ENCODE peak calls at places on chromosomes 5 and 9, in seven cellular contexts. M, K, G, Z, L, R and O are unnamed samples.

GRCh38 chr9:88751781-88752180 is 216.8 kb downstream of the NXNL2 start:
- DNase-seq in G (no peak), K (no peak), L (no peak), M (no peak), Z (no peak), R (no peak), O (no peak)

GRCh38 chr5:154477382-154478223 is 424 bp downstream of the HAND1 start:
- DNase-seq in M (no peak), R (no peak), Z (no peak), G (no peak), L (no peak), K (no peak), O (no peak)

GRCh38 chr5:176860381-176860780 is 38.8 kb downstream of the HK3 start:
- DNase-seq in G (no peak), L (no peak), M (no peak), K (no peak), Z (no peak), R (no peak), O (no peak)

GRCh38 chr9:36041491-36041890 is 4.8 kb downstream of the RECK start:
- DNase-seq in G (no peak), Z (no peak), M (no peak), K (no peak), R (no peak), L (no peak), O (no peak)

GRCh38 chr5:168328804-168329203 is 37.4 kb downstream of the WWC1 start:
- DNase-seq in L (no peak), G (no peak), K (no peak), R (no peak), M (peak), Z (peak), O (no peak)

GRCh38 chr5:373710-374602 is 52.4 kb downstream of the AHRR start:
- DNase-seq in Z (peak), G (peak), L (peak), K (no peak), M (peak), R (peak), O (no peak)

GRCh38 chr5:174951151-174951780 is 226.9 kb downstream of the MSX2 start:
- DNase-seq in M (peak), K (no peak), Z (peak), G (peak), R (peak), L (peak), O (peak)

GRCh38 chr5:97979740-97980139 is 793.7 kb upstream of the RGMB start:
- DNase-seq in K (peak), L (no peak), R (peak), M (peak), G (peak), Z (no peak), O (no peak)

GRCh38 chr9:133353548-133353947 is 2.7 kb downstream of the SURF1 start:
- DNase-seq in Z (no peak), R (no peak), L (no peak), M (no peak), K (no peak), G (no peak), O (no peak)

GRCh38 chr5:58231041-58231440 is 228.8 kb downstream of the PLK2 start:
- DNase-seq in K (no peak), L (peak), M (no peak), R (no peak), G (no peak), Z (no peak), O (no peak)

GRCh38 chr5:97044057-97044456 is 98.4 kb downstream of the LIX1 start:
- DNase-seq in G (peak), R (no peak), K (peak), L (peak), Z (peak), M (peak), O (no peak)

GRCh38 chr9:108083160-108083559 is 593.6 kb upstream of the KLF4 start:
- DNase-seq in K (no peak), R (no peak), L (no peak), G (no peak), M (no peak), Z (no peak), O (no peak)

GRCh38 chr9:116002624-116003023 is 151.0 kb upstream of the PAPPA start:
- DNase-seq in G (peak), L (peak), R (peak), M (peak), Z (no peak), K (no peak), O (no peak)

GRCh38 chr5:158174918-158175663 is 316.1 kb upstream of the CLINT1 start:
- DNase-seq in K (peak), R (peak), L (peak), M (peak), Z (peak), G (peak), O (peak)

GRCh38 chr5:145908206-145908945 is 28.0 kb upstream of the SH3RF2 start:
- DNase-seq in M (no peak), R (no peak), K (no peak), G (no peak), Z (no peak), L (peak), O (no peak)

GRCh38 chr5:113574417-113574816 is 60.9 kb downstream of the YTHDC2 start:
- DNase-seq in R (peak), K (no peak), Z (no peak), M (peak), G (peak), L (peak), O (no peak)

GRCh38 chr5:139637438-139638089 is 10.6 kb upstream of the CXXC5 start:
- DNase-seq in R (peak), Z (peak), G (peak), K (peak), L (peak), M (peak), O (peak)

GRCh38 chr5:96920956-96921355 is 14.9 kb upstream of the LNPEP start:
- DNase-seq in R (no peak), M (no peak), G (no peak), L (no peak), Z (no peak), K (no peak), O (no peak)

GRCh38 chr9:75624984-75625383 is 265.5 kb upstream of the PCSK5 start:
- DNase-seq in L (no peak), R (no peak), G (no peak), K (no peak), Z (peak), M (no peak), O (no peak)

GRCh38 chr9:94728719-94729118 is 2.2 kb downstream of the AOPEP start:
- DNase-seq in L (no peak), G (no peak), Z (no peak), M (no peak), R (no peak), K (no peak), O (no peak)

GRCh38 chr9:34637356-34638137 is at the start of gene SIGMAR1:
- DNase-seq in Z (peak), G (peak), L (peak), R (peak), M (peak), K (peak), O (peak)

GRCh38 chr9:9973062-9973461 is 639.7 kb downstream of the PTPRD start:
- DNase-seq in R (no peak), M (no peak), G (no peak), Z (no peak), L (no peak), K (no peak), O (no peak)

GRCh38 chr5:134846641-134846960 is 833 bp downstream of the C5orf24 start:
- DNase-seq in K (no peak), R (peak), M (no peak), Z (no peak), G (peak), L (peak), O (no peak)

GRCh38 chr9:38390851-38391250 is 1.7 kb upstream of the ALDH1B1 start:
- DNase-seq in K (peak), M (no peak), L (no peak), R (no peak), G (no peak), Z (no peak), O (no peak)

DNA sequence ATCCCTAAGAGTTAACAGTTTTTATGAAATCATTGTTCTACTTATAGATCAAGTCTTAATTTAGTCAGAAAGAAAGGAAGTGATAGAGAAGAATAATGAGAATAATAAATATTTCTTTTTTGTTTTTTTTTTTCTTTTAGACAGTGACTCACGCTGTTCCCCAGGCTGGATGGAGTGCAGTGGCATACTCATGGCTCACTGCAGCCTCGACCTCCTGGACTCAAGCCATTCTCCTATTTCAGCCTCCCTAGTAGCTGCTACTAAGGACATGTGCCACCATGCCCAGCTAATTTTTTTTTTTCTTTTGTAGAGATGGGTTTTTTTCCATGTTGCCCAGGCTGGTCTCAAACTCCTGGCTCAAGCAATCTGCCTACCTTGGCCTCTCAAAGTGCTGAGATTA is 11.0 kb downstream of the IFNA21 start:
- DNase-seq in K (no peak), M (no peak), Z (no peak), L (peak), G (no peak), R (no peak), O (no peak)
- TF ChIP-seq CTCF in K (no peak), M (no peak), Z (no peak), L (no peak), G (no peak), R (no peak), O (no peak)

DNA sequence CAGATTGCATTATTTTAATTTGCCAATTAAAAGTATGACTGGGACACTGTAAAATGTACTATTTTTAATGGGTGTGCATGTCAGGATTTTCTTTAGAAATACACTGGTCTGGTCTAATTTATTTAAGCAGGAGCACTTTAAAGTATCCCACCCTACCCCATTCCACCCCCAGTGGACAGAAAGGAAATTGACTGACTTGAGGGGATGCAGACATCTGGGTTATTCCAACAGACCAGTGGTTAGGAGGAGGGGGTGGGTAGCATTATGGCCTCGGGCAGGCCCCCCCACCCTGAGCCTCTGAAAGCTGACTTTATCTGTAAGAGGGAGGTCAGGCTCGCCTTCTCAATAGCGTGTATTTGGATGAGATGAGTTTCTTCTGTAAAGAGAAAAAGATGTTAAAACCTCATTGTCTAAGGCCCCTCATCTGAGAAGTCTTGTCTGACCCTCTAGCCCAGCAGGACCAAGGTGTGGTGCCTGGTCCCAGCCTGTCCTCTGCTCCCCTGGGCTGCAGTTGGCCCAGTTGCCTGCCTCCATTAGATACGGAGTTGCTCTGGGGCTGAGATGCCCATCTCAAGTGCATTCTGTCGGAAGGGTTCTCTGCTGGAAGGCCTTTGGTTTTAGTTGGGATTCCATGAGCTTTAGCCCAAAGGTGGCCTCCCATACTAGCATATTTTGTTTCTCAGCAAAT is 4.4 kb downstream of the HNRNPAB start:
- DNase-seq in K (peak), Z (peak), R (no peak), G (no peak), M (no peak), L (no peak), O (no peak)
- TF ChIP-seq CTCF in K (no peak), Z (no peak), R (no peak), G (no peak), M (peak), L (no peak), O (peak)

GRCh38 chr5:109373932-109374331 is 35.8 kb downstream of the PJA2 start:
- DNase-seq in R (no peak), K (no peak), L (no peak), G (peak), M (no peak), Z (no peak), O (no peak)

GRCh38 chr5:109374625-109375024 is 35.1 kb downstream of the PJA2 start:
- DNase-seq in L (no peak), R (no peak), K (no peak), G (peak), Z (no peak), M (peak), O (no peak)

DNA sequence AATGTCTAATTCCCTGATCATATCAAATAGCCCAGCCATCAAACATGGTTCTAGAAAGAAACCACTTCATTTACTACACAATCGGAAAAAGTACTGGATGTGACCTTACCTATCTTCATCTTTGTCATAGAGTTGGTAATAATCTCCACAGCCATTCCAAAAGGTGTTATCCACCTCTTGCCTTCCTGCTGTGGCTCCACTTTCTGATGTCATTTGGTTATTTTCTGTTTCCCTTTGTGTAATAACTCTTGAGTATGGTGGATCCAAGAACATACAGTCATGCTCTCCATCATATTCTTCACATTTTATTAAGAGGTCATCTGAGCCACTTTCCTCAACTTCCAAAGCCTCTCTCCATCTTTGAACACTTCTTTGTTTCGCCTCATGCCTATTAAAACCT is 31.7 kb downstream of the PJA2 start:
- DNase-seq in K (no peak), R (no peak), M (no peak), Z (no peak), L (no peak), G (no peak), O (no peak)
- TF ChIP-seq CTCF in K (no peak), R (no peak), M (no peak), Z (no peak), L (no peak), G (no peak), O (no peak)

DNA sequence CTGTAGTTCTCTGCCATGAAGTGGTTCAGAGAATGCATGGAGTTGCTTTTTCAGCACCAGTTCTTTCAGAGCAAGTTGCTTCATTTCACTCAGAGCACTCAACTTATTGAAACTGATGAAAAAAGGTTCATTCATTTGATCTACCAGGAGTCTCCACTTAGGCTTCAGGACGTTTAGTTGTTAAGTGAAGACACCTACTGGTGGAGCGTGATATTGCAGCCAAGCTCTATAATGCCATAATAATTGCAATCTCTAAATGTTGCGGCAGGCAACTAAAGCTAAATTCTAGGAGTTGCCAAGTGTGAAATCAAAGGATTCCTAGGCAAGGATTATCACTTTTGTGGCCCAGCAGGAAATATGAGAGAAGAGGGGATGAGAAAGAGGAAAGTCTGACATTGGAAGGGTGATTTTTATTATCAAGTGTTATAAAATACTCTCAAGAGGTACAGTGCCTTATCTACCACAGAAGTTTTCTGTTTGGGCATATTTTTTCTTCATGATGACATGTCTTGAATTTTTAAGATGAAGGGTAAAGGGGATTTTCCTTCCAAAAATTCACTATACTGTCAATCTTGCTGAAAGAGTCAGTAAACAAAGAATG is 83.6 kb downstream of the SH3PXD2B start:
- DNase-seq in K (no peak), R (peak), L (peak), Z (peak), M (peak), G (peak), O (peak)
- TF ChIP-seq CTCF in K (peak), R (peak), L (peak), Z (peak), M (peak), G (peak), O (peak)

GRCh38 chr5:21817668-21818419 is 1035.3 kb downstream of the CDH12 start:
- DNase-seq in L (peak), K (no peak), Z (no peak), R (no peak), G (no peak), M (peak), O (no peak)
- TF ChIP-seq CTCF in L (peak), K (no peak), Z (no peak), R (peak), G (peak), M (no peak), O (peak)

GRCh38 chr5:91382530-91383026 is 539 bp downstream of the ARRDC3 start:
- DNase-seq in R (no peak), K (no peak), Z (peak), M (peak), G (no peak), L (peak), O (peak)

GRCh38 chr5:91384671-91385430 is 1.7 kb upstream of the ARRDC3 start:
- DNase-seq in G (peak), Z (peak), R (peak), K (no peak), M (peak), L (peak), O (no peak)

GRCh38 chr5:91381774-91382492 is 1.2 kb downstream of the ARRDC3 start:
- DNase-seq in M (peak), L (peak), Z (peak), R (peak), K (peak), G (peak), O (peak)

GRCh38 chr5:91383956-91384300 is 811 bp upstream of the ARRDC3 start:
- DNase-seq in Z (peak), R (no peak), M (no peak), L (peak), G (no peak), K (no peak), O (peak)

DNA sequence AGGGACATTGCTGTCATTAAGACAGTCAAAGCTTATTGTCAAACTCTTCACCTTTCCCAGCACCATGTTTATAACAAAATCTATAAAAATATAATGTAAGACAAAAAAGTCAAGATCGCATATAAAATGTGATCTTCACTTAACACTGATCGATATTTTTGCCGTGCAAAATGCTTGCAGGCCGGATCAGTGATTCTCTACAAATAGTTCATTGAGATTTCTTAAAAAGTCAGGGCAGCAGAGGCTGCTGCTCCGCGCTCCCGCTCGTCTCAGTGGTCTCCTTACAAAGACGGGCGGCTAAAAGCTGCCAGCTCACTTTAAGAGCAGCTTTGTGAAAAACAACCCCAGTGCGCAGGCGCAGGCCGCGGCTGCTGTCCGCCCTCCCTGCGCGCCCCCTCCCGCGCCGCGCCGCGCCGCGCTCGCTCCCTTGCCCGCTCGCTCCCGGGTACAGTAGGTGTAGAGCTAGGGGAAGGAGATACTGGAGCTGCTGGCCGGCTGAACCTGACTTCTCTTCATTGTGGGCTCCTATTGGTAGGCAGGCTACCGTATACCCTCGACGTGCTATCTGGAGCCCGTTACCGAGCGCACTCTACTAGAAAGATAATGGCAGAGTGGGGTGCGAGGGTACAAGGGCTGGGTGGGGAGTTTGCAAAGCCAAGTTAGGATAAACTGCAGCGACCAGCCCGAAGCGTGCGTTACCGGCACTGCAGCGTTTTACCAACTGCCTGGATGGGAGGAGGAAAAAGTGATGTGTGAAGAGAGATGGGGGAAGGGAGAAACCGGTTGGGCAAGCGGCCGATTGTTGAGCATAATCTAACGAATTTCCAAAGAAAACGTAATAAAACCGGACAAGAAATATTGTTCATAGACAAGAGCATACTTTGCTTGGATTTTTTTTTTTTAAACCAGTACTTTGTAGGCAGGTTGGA is at the start of gene ARRDC3:
- DNase-seq in Z (peak), L (peak), M (peak), R (peak), G (peak), K (peak), O (peak)
- TF ChIP-seq CTCF in Z (no peak), L (no peak), M (no peak), R (no peak), G (no peak), K (no peak), O (peak)